ENCODE peak calls at places on chromosome 6, in five cellular contexts. P, U, B, T and A are unnamed samples.

GRCh38 chr6:98579089-98579488 is 255.3 kb upstream of the POU3F2 start:
- DNase-seq in P (no peak), U (no peak), B (no peak), T (no peak), A (no peak)

GRCh38 chr6:116291701-116292396 is 12.1 kb upstream of the TSPYL1 start:
- DNase-seq in P (no peak), U (no peak), B (no peak), T (no peak), A (no peak)

GRCh38 chr6:4134841-4135664 is at the start of gene ECI2:
- DNase-seq in P (peak; percentile 71), U (peak; percentile 36), B (no peak), T (peak; percentile 13), A (peak; percentile 36)

GRCh38 chr6:51184046-51184445 is 365.4 kb downstream of the TFAP2B start:
- DNase-seq in P (no peak), U (no peak), B (no peak), T (no peak), A (no peak)

GRCh38 chr6:105272783-105273182 is 93.0 kb upstream of the POPDC3 start:
- DNase-seq in P (peak; percentile 18), U (no peak), B (no peak), T (no peak), A (no peak)

GRCh38 chr6:84033523-84034451 is at the start of gene MRAP2:
- DNase-seq in P (no peak), U (no peak), B (no peak), T (no peak), A (peak; percentile 32)

GRCh38 chr6:16227605-16228004 is 10.8 kb upstream of the GMPR start:
- DNase-seq in P (no peak), U (no peak), B (no peak), T (no peak), A (no peak)

GRCh38 chr6:159577564-159577963 is 115.5 kb downstream of the SOD2 start:
- DNase-seq in P (no peak), U (no peak), B (no peak), T (peak; percentile 7), A (no peak)

GRCh38 chr6:137637161-137637560 is 143.0 kb upstream of the OLIG3 start:
- DNase-seq in P (peak; percentile 74), U (no peak), B (no peak), T (no peak), A (no peak)

GRCh38 chr6:52566853-52567279 is 10.0 kb downstream of the TRAM2 start:
- DNase-seq in P (peak; percentile 58), U (no peak), B (no peak), T (no peak), A (no peak)

GRCh38 chr6:25655746-25656145 is 3.7 kb downstream of the SCGN start:
- DNase-seq in P (no peak), U (no peak), B (no peak), T (no peak), A (no peak)

GRCh38 chr6:127069659-127070279 is 48.7 kb upstream of the RSPO3 start:
- DNase-seq in P (peak; percentile 39), U (no peak), B (no peak), T (no peak), A (no peak)

GRCh38 chr6:11231564-11232176 is 798 bp downstream of the NEDD9 start:
- DNase-seq in P (no peak), U (no peak), B (no peak), T (no peak), A (no peak)

GRCh38 chr6:74749211-74750142 is 456.4 kb downstream of the COL12A1 start:
- DNase-seq in P (no peak), U (no peak), B (no peak), T (no peak), A (no peak)

GRCh38 chr6:7237653-7238190 is 75.3 kb downstream of the SSR1 start:
- DNase-seq in P (no peak), U (no peak), B (no peak), T (no peak), A (no peak)

GRCh38 chr6:149513915-149514314 is 29.1 kb upstream of the ZC3H12D start:
- DNase-seq in P (no peak), U (no peak), B (no peak), T (no peak), A (no peak)

GRCh38 chr6:99431901-99432300 is 6.8 kb upstream of the PNISR start:
- DNase-seq in P (no peak), U (no peak), B (no peak), T (no peak), A (no peak)

GRCh38 chr6:80439721-80440488 is 333.4 kb downstream of the BCKDHB start:
- DNase-seq in P (no peak), U (no peak), B (no peak), T (no peak), A (no peak)

GRCh38 chr6:5323979-5324378 is 62.7 kb downstream of the FARS2 start:
- DNase-seq in P (no peak), U (no peak), B (no peak), T (no peak), A (no peak)

GRCh38 chr6:114315841-114316595 is 26.8 kb downstream of the HS3ST5 start:
- DNase-seq in P (no peak), U (no peak), B (no peak), T (no peak), A (no peak)

GRCh38 chr6:1524040-1524480 is 85.7 kb upstream of the FOXC1 start:
- DNase-seq in P (no peak), U (peak; percentile 28), B (no peak), T (peak; percentile 61), A (peak; percentile 28)

GRCh38 chr6:20661721-20662120 is 127.5 kb downstream of the CDKAL1 start:
- DNase-seq in P (no peak), U (no peak), B (no peak), T (no peak), A (no peak)

GRCh38 chr6:137640086-137640485 is 145.9 kb upstream of the OLIG3 start:
- DNase-seq in P (no peak), U (no peak), B (no peak), T (no peak), A (no peak)

GRCh38 chr6:77620290-77620882 is 32.5 kb upstream of the MEI4 start:
- DNase-seq in P (peak; percentile 8), U (no peak), B (no peak), T (no peak), A (no peak)

GRCh38 chr6:69901361-69901760 is 35.0 kb downstream of the COL19A1 start:
- DNase-seq in P (no peak), U (no peak), B (no peak), T (no peak), A (no peak)

GRCh38 chr6:32439708-32440214 is at the start of gene HLA-DRA:
- DNase-seq in P (peak; percentile 31), U (no peak), B (peak; percentile 99), T (no peak), A (no peak)

GRCh38 chr6:98828991-98829411 is 5.4 kb upstream of the POU3F2 start:
- DNase-seq in P (no peak), U (no peak), B (no peak), T (no peak), A (no peak)

GRCh38 chr6:167207527-167207926 is 49.7 kb upstream of the GPR31 start:
- DNase-seq in P (no peak), U (no peak), B (no peak), T (no peak), A (no peak)

GRCh38 chr6:115544765-115545409 is 515.8 kb downstream of the FRK start:
- DNase-seq in P (no peak), U (no peak), B (no peak), T (no peak), A (no peak)

GRCh38 chr6:5450073-5450472 is 188.8 kb downstream of the FARS2 start:
- DNase-seq in P (no peak), U (no peak), B (no peak), T (no peak), A (no peak)

GRCh38 chr6:44630125-44631028 is 242.9 kb downstream of the CDC5L start:
- DNase-seq in P (peak; percentile 30), U (peak; percentile 28), B (no peak), T (no peak), A (peak; percentile 47)

GRCh38 chr6:141561154-141561553 is 571.6 kb upstream of the GJE1 start:
- DNase-seq in P (peak; percentile 27), U (no peak), B (no peak), T (no peak), A (no peak)

DNA sequence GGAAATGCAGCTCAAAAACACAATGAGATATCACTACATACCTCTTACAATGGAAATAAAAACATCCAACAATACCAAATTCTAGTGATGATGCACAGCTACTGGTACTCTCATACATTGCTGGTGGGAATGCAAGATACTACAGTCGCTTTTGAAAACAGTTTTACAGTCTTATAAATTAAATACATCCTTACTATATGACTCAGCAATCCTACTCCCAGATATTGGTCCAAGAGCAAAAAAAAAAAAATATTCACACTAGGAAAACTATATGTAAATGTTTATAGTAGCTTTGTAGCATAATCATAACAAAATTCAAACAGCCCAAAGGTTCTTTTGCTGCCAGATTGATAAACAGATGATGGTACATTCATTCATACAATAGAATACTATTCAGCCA is 217.4 kb upstream of the FAM83B start:
- DNase-seq in P (no peak), U (no peak), B (no peak), T (no peak), A (no peak)
- TF ChIP-seq TAF1 in P (no peak), U (no peak), B (no peak), T (no peak), A (no peak)

GRCh38 chr6:128882991-128883571 is at the start of gene LAMA2:
- DNase-seq in P (peak; percentile 7), U (no peak), B (no peak), T (peak; percentile 75), A (no peak)
- TF ChIP-seq POLR2A in P (no peak), U (no peak), B (no peak), T (no peak), A (no peak)

GRCh38 chr6:148414836-148415235 is 72.2 kb downstream of the SASH1 start:
- DNase-seq in P (no peak), U (no peak), B (no peak), T (no peak), A (no peak)
- TF ChIP-seq TAF1 in P (no peak), U (no peak), B (no peak), T (no peak), A (no peak)

GRCh38 chr6:46486186-46486585 is 5.1 kb downstream of the RCAN2 start:
- DNase-seq in P (peak; percentile 21), U (no peak), B (no peak), T (no peak), A (no peak)

GRCh38 chr6:46490425-46491200 is 636 bp downstream of the RCAN2 start:
- DNase-seq in P (no peak), U (peak; percentile 26), B (no peak), T (no peak), A (peak; percentile 9)

GRCh38 chr6:46491789-46492547 is 719 bp upstream of the RCAN2 start:
- DNase-seq in P (peak; percentile 6), U (peak; percentile 39), B (no peak), T (no peak), A (peak; percentile 13)

GRCh38 chr6:46491201-46491788 is at the start of gene RCAN2:
- DNase-seq in P (peak; percentile 27), U (peak; percentile 25), B (no peak), T (peak; percentile 61), A (peak; percentile 35)
- TF ChIP-seq POLR2A in P (no peak), U (no peak), B (no peak), T (no peak), A (no peak)